ENCODE peak calls at places on chromosomes 12 and 14, in eight cellular contexts. N is left ventricle myocardium inferior, G is pancreas, H is type B pancreatic cell, E is retinal pigment epithelial cell, P is GM13977, T is astrocyte of the spinal cord, X is mammary epithelial cell. F is an unnamed sample.

GRCh38 chr12:65986047-65986446 is 144.5 kb downstream of the LLPH start:
- DNase-seq in N (no peak), G (no peak), H (no peak), E (no peak), P (no peak), T (no peak), X (no peak), F (no peak)

GRCh38 chr14:73289729-73290128 is 52.4 kb downstream of the PAPLN start:
- DNase-seq in N (no peak), G (no peak), H (no peak), E (no peak), P (no peak), T (no peak), X (no peak), F (no peak)

GRCh38 chr12:644293-644639 is 19.0 kb downstream of the NINJ2 start:
- DNase-seq in N (no peak), G (no peak), H (no peak), E (no peak), P (no peak), T (no peak), X (no peak), F (no peak)

GRCh38 chr12:99235381-99235780 is 412.2 kb upstream of the GARIN6 start:
- DNase-seq in N (no peak), G (no peak), H (no peak), E (no peak), P (no peak), T (no peak), X (no peak), F (no peak)

GRCh38 chr12:47189753-47190152 is 110.0 kb upstream of the AMIGO2 start:
- DNase-seq in N (no peak), G (no peak), H (no peak), E (no peak), P (no peak), T (no peak), X (no peak), F (no peak)

GRCh38 chr12:3677609-3678008 is 75.3 kb downstream of the CRACR2A start:
- DNase-seq in N (no peak), G (no peak), H (no peak), E (no peak), P (no peak), T (no peak), X (no peak), F (no peak)

GRCh38 chr14:20684662-20685456 is 499 bp downstream of the RNASE4 start:
- DNase-seq in N (no peak), G (peak), H (no peak), E (no peak), P (no peak), T (peak), X (peak), F (no peak)

GRCh38 chr14:85565862-85566296 is 35.9 kb downstream of the FLRT2 start:
- DNase-seq in N (no peak), G (no peak), H (no peak), E (no peak), P (no peak), T (peak), X (peak), F (no peak)

GRCh38 chr14:102418169-102418852 is 55.6 kb downstream of the TECPR2 start:
- DNase-seq in N (no peak), G (no peak), H (no peak), E (no peak), P (no peak), T (no peak), X (no peak), F (no peak)

GRCh38 chr14:93520053-93520607 is 89.4 kb downstream of the UNC79 start:
- DNase-seq in N (no peak), G (no peak), H (no peak), E (no peak), P (no peak), T (no peak), X (no peak), F (no peak)

GRCh38 chr12:108831309-108831991 is 25.9 kb downstream of the SSH1 start:
- DNase-seq in N (no peak), G (no peak), H (no peak), E (no peak), P (peak), T (no peak), X (no peak), F (no peak)

GRCh38 chr12:5204831-5205230 is 161.2 kb downstream of the KCNA5 start:
- DNase-seq in N (no peak), G (no peak), H (no peak), E (no peak), P (no peak), T (no peak), X (no peak), F (no peak)

GRCh38 chr12:55718020-55718419 is 2.2 kb upstream of the RDH5 start:
- DNase-seq in N (no peak), G (no peak), H (no peak), E (no peak), P (no peak), T (no peak), X (no peak), F (no peak)

GRCh38 chr14:61360796-61361526 is 39.6 kb downstream of the PRKCH start:
- DNase-seq in N (no peak), G (no peak), H (no peak), E (no peak), P (no peak), T (no peak), X (no peak), F (no peak)

GRCh38 chr14:37890095-37890494 is 294.7 kb downstream of the TTC6 start:
- DNase-seq in N (no peak), G (no peak), H (no peak), E (no peak), P (no peak), T (no peak), X (no peak), F (no peak)
- TF ChIP-seq CTCF in N (no peak), G (no peak), H (peak), E (no peak), P (no peak), T (no peak), X (peak), F (no peak)

GRCh38 chr12:95641299-95641947 is 90.1 kb upstream of the USP44 start:
- DNase-seq in N (no peak), G (no peak), H (no peak), E (no peak), P (no peak), T (no peak), X (no peak), F (no peak)

GRCh38 chr12:95637471-95638155 is 86.3 kb upstream of the USP44 start:
- DNase-seq in N (no peak), G (no peak), H (no peak), E (peak), P (no peak), T (peak), X (no peak), F (no peak)

GRCh38 chr12:95642583-95642982 is 91.3 kb upstream of the USP44 start:
- DNase-seq in N (no peak), G (no peak), H (no peak), E (no peak), P (no peak), T (no peak), X (no peak), F (no peak)

GRCh38 chr12:95646781-95647184 is 95.5 kb upstream of the USP44 start:
- DNase-seq in N (no peak), G (no peak), H (no peak), E (peak), P (no peak), T (peak), X (no peak), F (no peak)

GRCh38 chr12:95643251-95643650 is 92.0 kb upstream of the USP44 start:
- DNase-seq in N (no peak), G (no peak), H (no peak), E (no peak), P (no peak), T (no peak), X (no peak), F (no peak)
- TF ChIP-seq CTCF in N (no peak), G (no peak), H (no peak), E (no peak), P (no peak), T (no peak), X (no peak), F (no peak)

GRCh38 chr12:51389302-51389999 is 1.8 kb downstream of the GALNT6 start:
- DNase-seq in N (no peak), G (no peak), H (no peak), E (peak), P (no peak), T (no peak), X (no peak), F (no peak)
- TF ChIP-seq CTCF in N (no peak), G (no peak), H (no peak), E (no peak), P (no peak), T (no peak), X (no peak), F (no peak)

DNA sequence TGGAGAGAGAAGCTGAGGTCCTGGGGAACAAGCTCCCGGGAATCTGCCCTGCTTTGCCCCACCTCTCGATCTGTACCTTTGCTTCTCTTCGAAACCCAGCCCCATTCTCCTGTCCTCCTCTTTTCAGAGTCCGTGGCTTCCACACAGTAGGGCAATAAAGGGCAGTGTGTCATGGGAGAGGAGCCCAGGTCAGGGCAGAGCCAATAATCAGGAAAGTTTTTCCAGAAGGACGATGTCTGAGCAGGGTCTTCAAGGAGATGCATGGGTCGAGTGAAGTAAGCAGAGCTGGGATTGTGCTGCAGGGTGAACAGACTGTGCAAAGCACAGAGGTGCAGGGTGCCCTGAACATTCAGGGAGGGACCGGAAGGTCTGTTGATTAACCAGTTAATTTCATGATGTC is 22.1 kb upstream of the SERPINA4 start:
- DNase-seq in N (no peak), G (no peak), H (no peak), E (no peak), P (no peak), T (no peak), X (no peak), F (no peak)
- TF ChIP-seq CTCF in N (no peak), G (no peak), H (no peak), E (no peak), P (no peak), T (no peak), X (no peak), F (no peak)

F was measured in D721Med.